ENCODE peak calls at places on chromosomes 5 and 9, in four cellular contexts. C is H1, Y is K562, E is HepG2. J is an unnamed sample.

GRCh38 chr9:137694962-137695875 is 76.4 kb downstream of the EHMT1 start:
- DNase-seq in C (peak; percentile 86), Y (peak; percentile 68), E (peak; percentile 64), J (peak; percentile 85)

GRCh38 chr5:124718376-124718775 is 28.1 kb downstream of the ZNF608 start:
- DNase-seq in C (no peak), Y (no peak), E (no peak), J (no peak)

GRCh38 chr9:95005276-95006141 is 279.0 kb downstream of the AOPEP start:
- DNase-seq in C (no peak), Y (no peak), E (no peak), J (no peak)

GRCh38 chr5:4182144-4182543 is 586.5 kb downstream of the IRX1 start:
- DNase-seq in C (no peak), Y (no peak), E (no peak), J (no peak)

GRCh38 chr5:65926893-65927292 is 518 bp downstream of the ERBIN start:
- DNase-seq in C (no peak), Y (no peak), E (no peak), J (no peak)

GRCh38 chr9:135224286-135224871 is 136.9 kb downstream of the OLFM1 start:
- DNase-seq in C (no peak), Y (no peak), E (no peak), J (no peak)

GRCh38 chr9:79817469-79818004 is 245.8 kb downstream of the TLE4 start:
- DNase-seq in C (no peak), Y (no peak), E (no peak), J (no peak)

GRCh38 chr5:163489055-163489744 is 16.2 kb upstream of the MAT2B start:
- DNase-seq in C (peak; percentile 63), Y (no peak), E (peak; percentile 18), J (peak; percentile 60)

GRCh38 chr9:35579130-35579529 is 25.9 kb upstream of the TESK1 start:
- DNase-seq in C (no peak), Y (no peak), E (no peak), J (no peak)

GRCh38 chr9:108094676-108094993 is 605.1 kb upstream of the KLF4 start:
- DNase-seq in C (no peak), Y (no peak), E (no peak), J (no peak)

DNA sequence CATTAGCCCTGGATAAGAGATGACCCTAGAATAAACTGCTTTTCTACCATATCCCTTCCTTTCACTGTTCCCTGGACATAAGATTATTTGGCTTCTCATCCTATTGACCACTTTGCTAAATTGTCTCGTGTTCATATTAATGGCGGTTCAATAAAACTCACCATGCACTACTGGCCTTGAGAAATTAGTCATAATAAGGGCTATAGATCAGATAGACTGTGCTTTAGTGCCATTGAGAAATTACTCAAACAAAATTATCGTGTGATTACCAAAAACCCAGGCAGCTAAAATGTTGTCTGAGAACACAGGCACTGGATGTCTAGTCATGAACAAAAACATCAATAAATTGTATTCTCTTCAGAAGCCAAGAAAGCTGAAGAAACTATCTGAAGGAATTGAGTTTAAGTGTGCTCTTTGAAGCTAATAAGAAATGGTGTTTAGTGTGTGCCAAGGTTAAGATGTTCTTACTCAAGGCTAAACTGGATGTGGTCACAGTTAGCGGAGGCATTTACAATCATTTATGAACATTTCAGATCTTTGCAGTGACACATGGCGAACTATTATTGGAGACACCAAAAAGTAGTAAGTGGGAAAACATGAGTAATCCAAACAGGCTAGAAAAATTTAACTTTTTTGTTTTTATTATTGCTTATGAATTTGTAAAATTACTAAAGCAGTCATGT is 460.4 kb upstream of the RORB start:
- DNase-seq in C (no peak), Y (no peak), E (no peak), J (no peak)
- TF ChIP-seq SP1 in C (no peak), Y (no peak), E (no peak), J (no peak)

DNA sequence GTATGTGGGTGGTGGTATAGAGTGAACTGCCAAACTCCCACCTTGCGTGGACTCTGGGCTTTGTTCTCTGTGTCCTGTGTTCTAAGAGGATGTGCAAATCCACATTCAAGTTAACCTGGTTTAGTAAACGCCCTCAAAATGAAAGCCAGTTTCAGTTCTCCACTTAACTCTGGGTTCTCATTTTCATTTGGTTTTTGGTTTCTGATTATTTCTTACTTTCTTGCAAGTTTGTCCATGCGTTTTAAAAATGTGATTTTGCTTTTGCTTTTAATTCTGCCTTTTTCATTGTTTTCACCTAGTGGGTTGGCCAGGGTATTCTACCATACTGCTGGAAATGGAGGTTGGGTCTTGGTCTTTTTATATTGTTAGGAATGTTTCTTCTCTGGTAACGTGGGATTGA is 38.2 kb downstream of the GALNT10 start:
- DNase-seq in C (no peak), Y (no peak), E (no peak), J (no peak)
- TF ChIP-seq JUN in C (no peak), Y (no peak), E (no peak), J (no peak)

GRCh38 chr9:92618633-92619225 is 51.2 kb downstream of the IPPK start:
- DNase-seq in C (no peak), Y (no peak), E (peak; percentile 63), J (no peak)

GRCh38 chr9:92620870-92621269 is 49.1 kb downstream of the IPPK start:
- DNase-seq in C (no peak), Y (no peak), E (no peak), J (no peak)

GRCh38 chr9:92617951-92618510 is 51.9 kb downstream of the IPPK start:
- DNase-seq in C (no peak), Y (no peak), E (no peak), J (no peak)

GRCh38 chr9:92617195-92617813 is 52.6 kb downstream of the IPPK start:
- DNase-seq in C (no peak), Y (no peak), E (no peak), J (no peak)

DNA sequence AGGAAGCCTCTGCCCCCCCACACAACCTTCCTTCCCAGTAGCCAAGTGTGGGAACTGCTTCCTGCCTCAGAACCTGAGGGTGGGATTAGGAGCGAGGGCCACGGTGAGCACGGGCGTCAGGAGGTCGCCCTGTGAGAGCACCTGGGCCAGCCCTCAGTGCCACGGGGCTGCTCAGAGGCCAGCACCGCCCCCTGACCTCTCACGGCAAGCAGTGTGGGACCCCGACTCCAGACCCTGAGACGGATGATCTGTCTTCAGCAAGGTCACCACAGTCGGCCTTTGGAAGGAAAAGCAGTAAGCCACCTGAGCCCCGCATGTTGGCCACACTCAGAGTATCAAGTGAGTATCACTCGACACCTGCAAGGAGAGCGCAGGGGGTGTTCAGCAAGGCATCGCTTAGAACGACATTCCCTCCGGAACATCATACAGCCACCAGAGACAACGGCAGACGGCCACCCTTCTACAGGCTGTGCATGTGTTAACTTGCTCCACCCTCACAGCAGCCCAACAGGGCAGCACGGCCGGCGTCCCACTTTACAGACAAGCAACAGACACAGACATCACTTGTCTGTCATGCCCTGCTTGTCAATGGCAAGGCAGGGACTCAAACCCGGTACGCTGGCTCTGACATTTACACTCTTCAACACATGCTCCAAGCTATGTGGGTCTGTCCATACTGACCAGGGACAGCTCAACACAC is 50.2 kb downstream of the IPPK start:
- DNase-seq in C (no peak), Y (no peak), E (no peak), J (no peak)
- TF ChIP-seq SP1 in C (no peak), Y (no peak), E (no peak), J (no peak)

DNA sequence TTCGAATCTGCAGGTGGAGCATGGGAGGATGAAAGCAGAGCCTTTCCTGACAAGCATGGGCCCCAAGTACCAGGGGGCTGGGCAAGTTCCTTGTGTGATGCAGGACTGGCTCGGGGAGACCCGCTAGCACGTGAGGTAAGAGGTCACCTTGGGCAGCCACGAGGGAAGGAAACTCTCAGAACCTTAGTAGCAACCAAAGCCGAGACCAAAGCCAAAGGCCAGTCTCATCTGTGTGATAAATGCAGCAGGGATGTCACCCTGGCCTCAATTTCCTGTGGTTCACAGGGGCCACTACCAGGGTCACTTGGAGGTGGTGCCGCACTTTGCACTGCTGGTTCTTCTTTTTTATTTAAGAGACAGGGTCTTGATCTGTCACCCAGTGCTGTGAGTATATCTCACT is 39.5 kb downstream of the PRRT1B start:
- DNase-seq in C (no peak), Y (no peak), E (no peak), J (no peak)
- TF ChIP-seq JUN in C (no peak), Y (no peak), E (no peak), J (no peak)

DNA sequence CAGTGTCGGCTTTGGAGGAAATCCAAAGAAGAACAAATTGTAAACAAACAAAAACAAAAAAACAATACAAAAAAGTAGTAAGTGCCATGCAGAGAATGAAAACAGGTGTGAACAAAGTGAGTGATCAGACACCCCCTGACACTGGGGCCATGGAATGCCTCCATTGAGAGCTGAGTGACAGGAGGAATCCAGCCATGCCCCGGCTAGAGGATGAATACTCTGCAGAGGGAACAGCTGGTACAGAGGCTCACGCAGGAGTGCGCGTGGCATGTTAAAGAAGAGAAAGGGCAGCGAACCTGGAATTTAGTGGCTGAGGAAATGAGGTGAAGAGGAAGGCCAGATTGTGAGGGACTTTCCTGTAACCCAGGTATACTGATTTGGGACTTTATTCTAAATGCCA is 15.5 kb upstream of the CCNJL start:
- DNase-seq in C (no peak), Y (no peak), E (no peak), J (no peak)
- TF ChIP-seq SP1 in C (no peak), Y (no peak), E (no peak), J (no peak)